ENCODE peak calls at places on chromosomes 12 and 14, in ten cellular contexts. J, E, V, O, L, I, W, G, P and S are unnamed samples.

GRCh38 chr14:76412501-76412900 is 36.6 kb downstream of the ESRRB start:
- DNase-seq in J (peak; percentile 17), E (no peak), V (no peak), O (no peak), L (no peak), I (no peak), W (no peak), G (no peak), P (no peak), S (no peak)

GRCh38 chr12:29711381-29711780 is 72.4 kb downstream of the TMTC1 start:
- DNase-seq in J (no peak), E (no peak), V (no peak), O (no peak), L (no peak), I (no peak), W (no peak), G (no peak), P (no peak), S (no peak)

GRCh38 chr14:80924365-80925103 is 17.0 kb downstream of the CEP128 start:
- DNase-seq in J (no peak), E (no peak), V (no peak), O (no peak), L (no peak), I (no peak), W (no peak), G (no peak), P (no peak), S (no peak)

GRCh38 chr14:38982837-38983236 is 120.2 kb downstream of the SEC23A start:
- DNase-seq in J (no peak), E (no peak), V (no peak), O (no peak), L (no peak), I (no peak), W (no peak), G (no peak), P (no peak), S (no peak)

GRCh38 chr12:47078733-47079364 is 572 bp upstream of the PCED1B start:
- DNase-seq in J (no peak), E (no peak), V (peak; percentile 28), O (peak; percentile 26), L (peak; percentile 17), I (no peak), W (peak; percentile 57), G (peak; percentile 17), P (no peak), S (no peak)

GRCh38 chr12:95695741-95696140 is 94.8 kb downstream of the NTN4 start:
- DNase-seq in J (no peak), E (no peak), V (no peak), O (no peak), L (no peak), I (no peak), W (no peak), G (no peak), P (no peak), S (no peak)

GRCh38 chr14:55126932-55127490 is 2.0 kb upstream of the LGALS3 start:
- DNase-seq in J (no peak), E (no peak), V (no peak), O (no peak), L (no peak), I (no peak), W (no peak), G (no peak), P (no peak), S (no peak)

GRCh38 chr12:121214171-121214777 is 4.3 kb downstream of the P2RX4 start:
- DNase-seq in J (no peak), E (peak; percentile 61), V (no peak), O (no peak), L (peak; percentile 18), I (no peak), W (peak; percentile 29), G (no peak), P (no peak), S (no peak)

GRCh38 chr12:95674631-95675030 is 115.9 kb downstream of the NTN4 start:
- DNase-seq in J (no peak), E (peak; percentile 33), V (no peak), O (no peak), L (no peak), I (no peak), W (no peak), G (no peak), P (no peak), S (no peak)

GRCh38 chr12:74732801-74733200 is 195.2 kb downstream of the ATXN7L3B start:
- DNase-seq in J (no peak), E (no peak), V (no peak), O (no peak), L (no peak), I (no peak), W (no peak), G (no peak), P (no peak), S (no peak)

GRCh38 chr14:99230271-99231141 is 41.5 kb downstream of the BCL11B start:
- DNase-seq in J (no peak), E (no peak), V (peak; percentile 86), O (peak; percentile 86), L (peak; percentile 64), I (peak; percentile 74), W (no peak), G (peak; percentile 72), P (no peak), S (no peak)

GRCh38 chr14:65446159-65446558 is 33.6 kb downstream of the FUT8 start:
- DNase-seq in J (no peak), E (no peak), V (no peak), O (no peak), L (no peak), I (no peak), W (peak; percentile 24), G (no peak), P (no peak), S (no peak)

GRCh38 chr14:55512421-55512820 is 67.6 kb upstream of the KTN1 start:
- DNase-seq in J (no peak), E (no peak), V (no peak), O (no peak), L (no peak), I (no peak), W (peak; percentile 13), G (no peak), P (no peak), S (no peak)

GRCh38 chr12:104736307-104736706 is 221.8 kb downstream of the SLC41A2 start:
- DNase-seq in J (no peak), E (peak; percentile 87), V (peak; percentile 81), O (no peak), L (no peak), I (no peak), W (peak; percentile 91), G (no peak), P (no peak), S (no peak)

GRCh38 chr12:48037267-48037915 is 33.1 kb upstream of the COL2A1 start:
- DNase-seq in J (no peak), E (peak; percentile 70), V (peak; percentile 5), O (no peak), L (no peak), I (no peak), W (peak; percentile 31), G (no peak), P (no peak), S (peak; percentile 96)

GRCh38 chr14:103142031-103142430 is 18.8 kb downstream of the TNFAIP2 start:
- DNase-seq in J (no peak), E (no peak), V (no peak), O (no peak), L (no peak), I (no peak), W (no peak), G (no peak), P (no peak), S (no peak)

GRCh38 chr12:118979763-118980406 is 1.5 kb upstream of the SRRM4 start:
- DNase-seq in J (peak; percentile 48), E (peak; percentile 32), V (peak; percentile 40), O (peak; percentile 10), L (no peak), I (no peak), W (peak; percentile 70), G (peak; percentile 2), P (no peak), S (peak; percentile 70)